ENCODE peak calls at places on chromosomes 12 and 14, in eight cellular contexts. I is endodermal cell, P is K562, K is brain microvascular endothelial cell, J is uterus, N is HFF-Myc, C is AG09309, L is lung. R is an unnamed sample.

GRCh38 chr14:51818748-51819386 is 41.5 kb upstream of the GNG2 start:
- DNase-seq in J (no peak), I (no peak), N (no peak), P (no peak), C (no peak), K (no peak), L (no peak), R (no peak)

GRCh38 chr12:19867151-19867550 is 427.9 kb downstream of the AEBP2 start:
- DNase-seq in J (no peak), L (no peak), I (no peak), C (no peak), K (no peak), N (no peak), P (no peak), R (no peak)

GRCh38 chr14:20429801-20430669 is 5.9 kb downstream of the KLHL33 start:
- DNase-seq in C (no peak), P (peak; percentile 58), L (peak; percentile 54), I (no peak), J (no peak), K (no peak), N (no peak), R (no peak)

GRCh38 chr12:75568801-75569200 is 57.4 kb upstream of the KRR1 start:
- DNase-seq in I (no peak), P (no peak), J (no peak), K (no peak), C (no peak), L (no peak), N (no peak), R (no peak)

GRCh38 chr12:14613718-14614117 is 46.0 kb upstream of the PLBD1 start:
- DNase-seq in N (no peak), L (no peak), J (no peak), K (no peak), C (no peak), P (no peak), I (no peak), R (peak; percentile 70)

GRCh38 chr12:46442239-46442638 is 69.7 kb upstream of the SLC38A2 start:
- DNase-seq in L (no peak), N (no peak), J (no peak), P (no peak), I (no peak), C (no peak), K (peak; percentile 54), R (peak; percentile 71)

GRCh38 chr14:63046339-63047268 is 1.3 kb upstream of the KCNH5 start:
- DNase-seq in P (no peak), L (no peak), J (no peak), K (no peak), I (peak; percentile 72), C (no peak), N (no peak), R (peak; percentile 33)

GRCh38 chr12:122023339-122024131 is 1.9 kb downstream of the BCL7A start:
- DNase-seq in I (peak; percentile 85), C (peak; percentile 27), N (no peak), K (peak; percentile 35), L (peak; percentile 70), P (peak; percentile 69), J (peak; percentile 76), R (peak; percentile 56)

GRCh38 chr12:39612250-39612649 is 7.4 kb downstream of the ABCD2 start:
- DNase-seq in J (no peak), N (no peak), L (no peak), C (no peak), I (no peak), K (no peak), P (no peak), R (no peak)

GRCh38 chr14:36223558-36223957 is 47.0 kb upstream of the PTCSC3 start:
- DNase-seq in J (no peak), N (no peak), K (no peak), P (peak; percentile 23), L (no peak), I (no peak), C (no peak), R (no peak)

GRCh38 chr14:51484491-51484890 is 167.2 kb upstream of the FRMD6 start:
- DNase-seq in N (no peak), C (no peak), P (no peak), I (no peak), J (peak; percentile 46), L (no peak), K (no peak), R (no peak)

GRCh38 chr12:46473634-46474201 is 101.1 kb upstream of the SLC38A2 start:
- DNase-seq in C (peak; percentile 84), P (peak; percentile 57), J (peak; percentile 50), L (peak; percentile 77), I (no peak), N (peak; percentile 85), K (peak; percentile 90), R (peak; percentile 88)

GRCh38 chr12:26466709-26467108 is 271.3 kb downstream of the SSPN start:
- DNase-seq in C (no peak), P (no peak), K (no peak), L (no peak), J (no peak), I (no peak), N (no peak), R (no peak)

GRCh38 chr12:130495156-130495555 is 157.5 kb downstream of the PIWIL1 start:
- DNase-seq in J (no peak), I (no peak), N (no peak), K (no peak), L (no peak), C (no peak), P (no peak), R (no peak)

GRCh38 chr12:130497331-130497730 is 159.6 kb downstream of the PIWIL1 start:
- DNase-seq in C (no peak), I (no peak), J (no peak), P (no peak), L (no peak), K (no peak), N (no peak), R (no peak)

GRCh38 chr12:130493951-130494350 is 156.3 kb downstream of the PIWIL1 start:
- DNase-seq in P (no peak), C (no peak), J (no peak), N (no peak), L (no peak), K (no peak), I (no peak), R (no peak)

GRCh38 chr12:130496516-130497120 is 158.9 kb downstream of the PIWIL1 start:
- DNase-seq in I (no peak), P (no peak), L (no peak), N (no peak), C (no peak), J (no peak), K (no peak), R (no peak)

DNA sequence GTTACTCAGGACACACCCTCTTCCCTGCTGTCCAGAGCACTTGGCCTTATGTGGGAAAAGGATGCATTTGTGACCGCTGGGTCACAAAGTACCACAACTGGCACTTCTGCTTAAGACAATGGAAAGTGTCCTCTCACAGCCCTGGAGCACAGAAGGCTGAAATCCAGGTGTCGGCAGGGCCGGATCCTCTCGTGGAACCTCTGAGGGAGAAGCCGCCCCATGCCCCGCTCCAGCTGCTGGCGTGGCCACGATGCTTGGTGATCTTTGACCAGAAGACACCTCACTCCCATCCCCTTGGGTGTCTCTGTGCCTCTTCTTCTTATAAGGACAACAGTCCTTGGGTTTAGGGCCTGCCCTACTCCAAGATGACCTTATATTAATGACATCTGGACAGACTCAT is 157.0 kb downstream of the PIWIL1 start:
- DNase-seq in K (no peak), N (no peak), L (no peak), P (no peak), C (no peak), I (no peak), J (no peak), R (no peak)
- TF ChIP-seq CTCF in K (no peak), N (no peak), L (no peak), P (no peak), C (no peak), I (no peak), J (no peak), R (no peak)

DNA sequence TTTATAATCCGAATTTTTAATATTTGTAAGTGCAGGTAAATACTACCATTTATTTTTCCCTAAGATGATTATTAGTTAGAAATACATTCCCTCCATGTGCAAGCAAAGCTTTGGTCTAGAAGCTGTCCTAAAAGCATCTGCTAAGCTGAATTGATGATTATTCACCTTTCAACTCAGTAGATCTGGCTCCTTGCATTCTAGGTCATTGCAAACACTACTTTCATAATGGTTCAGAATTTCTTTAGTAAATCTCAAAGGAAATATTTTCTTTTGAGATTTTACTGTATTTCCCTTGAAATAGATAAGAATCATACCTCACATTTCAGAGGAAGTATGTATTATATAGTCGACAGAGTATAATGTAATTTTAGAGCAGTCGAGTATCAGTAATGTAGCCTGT is 2.4 kb downstream of the ETNK1 start:
- DNase-seq in N (no peak), P (peak; percentile 16), J (no peak), K (no peak), L (no peak), I (no peak), C (no peak), R (no peak)
- H3K4me3 ChIP-seq in N (peak overlapping the region; percentile 97), P (peak overlapping the region; percentile 56), J (peak overlapping the region; percentile 94), K (peak overlapping the region; percentile 88), L (no peak overlapping the region), I (peak overlapping the region; percentile 87), C (peak overlapping the region; percentile 16), R (peak overlapping the region; percentile 93)

DNA sequence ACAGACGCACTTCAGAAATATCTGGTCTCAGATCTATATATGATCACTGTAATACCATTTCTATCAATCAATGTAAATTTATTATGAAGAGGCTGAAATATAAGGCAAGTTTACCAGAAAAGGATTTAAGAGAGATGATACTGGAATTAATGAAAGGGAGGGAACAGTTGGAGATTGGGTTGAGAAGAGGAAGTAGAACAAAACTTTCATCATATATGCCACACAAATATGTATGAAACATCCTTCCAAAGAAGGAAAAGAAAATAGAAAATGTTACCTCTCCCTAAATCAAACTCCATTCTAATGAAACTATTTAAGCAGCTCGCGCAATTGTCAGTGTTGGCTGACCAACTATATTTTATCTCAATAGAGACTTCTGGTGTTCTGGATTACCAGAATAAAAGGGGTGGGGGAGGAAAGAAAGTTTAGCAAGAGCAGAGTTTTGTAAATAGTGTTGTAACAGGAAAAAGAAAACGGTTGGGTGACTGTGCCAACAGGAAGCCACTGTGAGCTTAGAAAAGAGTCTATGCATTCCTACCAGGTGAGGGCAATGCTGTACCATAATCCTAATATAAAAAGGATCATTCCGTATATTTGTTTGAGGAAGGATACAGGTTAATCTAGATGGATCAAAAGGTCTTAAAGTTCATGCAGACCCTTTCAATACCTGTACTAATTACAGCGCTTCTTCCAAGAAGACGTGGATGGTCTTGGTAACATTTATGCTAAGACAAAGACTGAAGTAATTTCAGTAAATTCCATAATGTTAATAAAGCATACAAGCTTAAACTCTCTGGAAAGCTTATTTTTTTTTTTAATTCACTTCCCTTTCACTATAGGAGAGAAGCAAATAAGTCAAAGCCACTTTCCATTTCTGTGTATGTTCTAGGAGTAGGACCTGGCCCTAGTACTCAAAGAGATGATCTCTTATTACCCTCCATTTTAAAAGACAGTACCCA is 14.5 kb upstream of the LLPH start:
- DNase-seq in N (peak; percentile 30), P (peak; percentile 31), C (peak; percentile 43), I (peak; percentile 66), J (peak; percentile 26), K (peak; percentile 59), L (peak; percentile 72), R (peak; percentile 86)
- TF ChIP-seq CTCF in N (peak; percentile 65), P (peak; percentile 62), C (peak; percentile 58), I (peak; percentile 91), J (peak; percentile 63), K (peak; percentile 72), L (no peak), R (peak; percentile 79)

DNA sequence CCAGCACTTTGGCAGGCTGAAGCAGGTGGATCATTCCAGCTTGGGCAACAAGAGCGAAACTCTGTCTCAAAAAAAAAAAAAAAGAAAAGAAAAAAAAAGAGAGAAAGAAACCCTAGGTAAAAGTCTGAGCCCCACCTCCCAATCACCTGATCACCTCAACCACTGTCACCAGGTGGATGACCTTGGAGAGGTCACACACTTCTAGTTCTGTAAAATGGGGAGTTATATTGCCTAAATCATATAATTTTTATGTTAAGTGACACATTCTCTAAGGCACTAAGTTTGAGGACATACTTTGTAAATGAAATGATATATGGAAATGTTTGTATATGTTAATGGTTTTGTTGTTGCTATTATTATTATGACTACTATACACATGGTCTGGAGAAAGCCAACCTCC is 1.5 kb upstream of the ERBB3 start:
- DNase-seq in P (no peak), L (no peak), N (no peak), C (no peak), J (no peak), K (no peak), I (no peak), R (no peak)
- H3K4me3 ChIP-seq in P (no peak overlapping the region), L (no peak overlapping the region), N (no peak overlapping the region), C (no peak overlapping the region), J (no peak overlapping the region), K (no peak overlapping the region), I (peak overlapping the region; percentile 95), R (no peak overlapping the region)